ENCODE peak calls at places on chromosomes 4 and X, in four cellular contexts. Z is fibroblast of villous mesenchyme; G is PC-9; W is CD8-positive, alpha-beta memory T cell. F is an unnamed sample.
A peak's percentile ranks its signal among the peaks of the same experiment; 100 is the strongest.

GRCh38 chr4:139655116-139655515 is 10.5 kb upstream of the MGST2 start:
- DNase-seq in Z (peak; percentile 42), G (peak; percentile 70), W (no peak), F (no peak)

GRCh38 chrX:111039606-111040005 is 56.4 kb upstream of the PAK3 start:
- DNase-seq in W (no peak), Z (no peak), G (no peak), F (no peak)

GRCh38 chr4:101643201-101643600 is 147.3 kb upstream of the BANK1 start:
- DNase-seq in W (no peak), G (peak; percentile 77), Z (no peak), F (no peak)

GRCh38 chr4:8238061-8238511 is 31.5 kb upstream of the HTRA3 start:
- DNase-seq in G (no peak), Z (no peak), W (no peak), F (no peak)

GRCh38 chr4:168815373-168816345 is 194.4 kb downstream of the CBR4 start:
- DNase-seq in W (no peak), G (no peak), Z (peak; percentile 82), F (no peak)

GRCh38 chr4:89109841-89110540 is 1.3 kb upstream of the TIGD2 start:
- DNase-seq in W (no peak), G (no peak), Z (no peak), F (no peak)

GRCh38 chrX:34147345-34147744 is 15.2 kb upstream of the FAM47A start:
- DNase-seq in W (no peak), G (no peak), Z (no peak), F (no peak)

GRCh38 chr4:183987529-183987946 is 82.4 kb downstream of the STOX2 start:
- DNase-seq in W (no peak), G (peak; percentile 75), Z (peak; percentile 76), F (no peak)

GRCh38 chrX:103686199-103687072 is at the start of gene MORF4L2:
- DNase-seq in Z (peak; percentile 99), W (peak; percentile 81), G (peak; percentile 99), F (peak; percentile 78)

GRCh38 chr4:99413160-99413559 is 22.0 kb downstream of the ADH7 start:
- DNase-seq in G (no peak), W (no peak), Z (no peak), F (no peak)

GRCh38 chrX:45295587-45295986 is 94.9 kb upstream of the DIPK2B start:
- DNase-seq in Z (peak; percentile 83), W (no peak), G (peak; percentile 39), F (no peak)

GRCh38 chr4:68272860-68273259 is 27.4 kb upstream of the TMPRSS11B start:
- DNase-seq in Z (no peak), G (no peak), W (no peak), F (no peak)

GRCh38 chrX:9562851-9563250 is 98.0 kb downstream of the TBL1X start:
- DNase-seq in G (no peak), W (no peak), Z (peak; percentile 79), F (no peak)

GRCh38 chr4:11549525-11549924 is 120.8 kb upstream of the HS3ST1 start:
- DNase-seq in Z (no peak), G (no peak), W (no peak), F (no peak)

GRCh38 chrX:3320471-3321046 is 25.9 kb downstream of the MXRA5 start:
- DNase-seq in W (no peak), G (no peak), Z (peak; percentile 42), F (no peak)

GRCh38 chrX:18424482-18425198 is 768 bp upstream of the CDKL5 start:
- DNase-seq in W (peak; percentile 1), Z (peak; percentile 13), G (no peak), F (peak; percentile 72)
- H3K4me3 ChIP-seq in W (peak overlapping the region; percentile 61), Z (peak overlapping the region; percentile 65), G (peak overlapping the region; percentile 66), F (peak overlapping the region; percentile 74)

DNA sequence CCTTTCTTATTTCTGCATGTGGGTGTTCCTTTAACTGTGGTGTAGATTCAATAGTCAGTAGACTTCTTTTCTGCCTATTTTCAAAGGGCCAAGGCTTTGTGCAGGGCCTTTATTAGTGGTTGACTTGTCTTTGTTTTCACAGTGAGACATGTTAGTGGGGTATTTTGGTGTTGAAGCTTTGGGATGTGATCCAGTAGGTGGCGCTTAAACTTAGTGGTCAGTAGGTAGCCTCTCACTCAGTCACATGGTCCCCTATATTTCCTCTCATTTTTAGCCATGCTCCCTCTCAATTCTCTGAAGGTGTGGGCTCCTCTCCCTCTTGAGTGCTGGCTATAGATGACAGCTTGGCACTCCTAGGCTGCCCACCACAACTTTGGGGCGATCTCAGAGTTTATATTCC is 23.4 kb upstream of the SLC10A7 start:
- DNase-seq in Z (peak; percentile 30), G (no peak), W (no peak), F (no peak)
- H3K4me3 ChIP-seq in Z (no peak overlapping the region), G (no peak overlapping the region), W (no peak overlapping the region), F (no peak overlapping the region)

GRCh38 chr4:54231419-54232150 is 2.5 kb downstream of the PDGFRA start:
- DNase-seq in G (no peak), W (no peak), Z (peak; percentile 76), F (peak; percentile 22)

GRCh38 chr4:54234497-54235205 is 5.6 kb downstream of the PDGFRA start:
- DNase-seq in Z (peak; percentile 70), G (no peak), W (no peak), F (no peak)

GRCh38 chr4:54233697-54234496 is 4.8 kb downstream of the PDGFRA start:
- DNase-seq in W (peak; percentile 51), Z (peak; percentile 87), G (no peak), F (peak; percentile 45)

GRCh38 chr4:54232151-54232688 is 3.1 kb downstream of the PDGFRA start:
- DNase-seq in G (no peak), W (no peak), Z (no peak), F (no peak)

DNA sequence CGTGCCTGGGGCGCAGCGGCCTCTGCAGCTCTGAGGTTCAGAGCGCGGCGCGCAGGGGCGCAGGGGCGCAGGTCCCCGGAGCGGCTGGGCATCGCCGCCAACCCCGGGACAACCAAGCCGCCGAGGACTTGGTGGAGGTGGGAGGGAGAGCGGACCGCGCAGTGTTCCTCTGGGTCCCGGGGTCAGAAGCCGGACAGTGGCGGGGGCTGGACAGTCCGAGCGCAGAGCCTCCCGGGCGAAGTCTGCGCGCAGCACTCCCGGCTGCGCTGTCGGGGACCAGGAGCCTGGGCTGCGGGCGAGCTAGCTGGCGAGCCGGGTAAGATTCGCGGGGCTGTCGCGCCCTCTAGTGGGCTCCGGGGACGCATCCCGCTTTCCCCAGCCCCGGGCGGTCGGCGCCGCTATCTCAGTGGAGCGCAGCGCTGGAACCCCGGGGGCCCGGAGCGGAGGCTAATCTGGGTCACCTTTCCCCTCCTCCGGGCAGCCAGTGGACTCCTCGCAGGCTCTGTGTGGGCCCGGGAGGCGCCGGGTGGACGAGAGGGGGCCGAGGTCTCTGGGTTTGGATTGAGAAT is 4.1 kb downstream of the PDGFRA start:
- DNase-seq in W (peak; percentile 51), G (no peak), Z (peak; percentile 83), F (peak; percentile 84)
- H3K4me3 ChIP-seq in W (peak overlapping the region; percentile 64), G (no peak overlapping the region), Z (peak overlapping the region; percentile 79), F (peak overlapping the region; percentile 55)

DNA sequence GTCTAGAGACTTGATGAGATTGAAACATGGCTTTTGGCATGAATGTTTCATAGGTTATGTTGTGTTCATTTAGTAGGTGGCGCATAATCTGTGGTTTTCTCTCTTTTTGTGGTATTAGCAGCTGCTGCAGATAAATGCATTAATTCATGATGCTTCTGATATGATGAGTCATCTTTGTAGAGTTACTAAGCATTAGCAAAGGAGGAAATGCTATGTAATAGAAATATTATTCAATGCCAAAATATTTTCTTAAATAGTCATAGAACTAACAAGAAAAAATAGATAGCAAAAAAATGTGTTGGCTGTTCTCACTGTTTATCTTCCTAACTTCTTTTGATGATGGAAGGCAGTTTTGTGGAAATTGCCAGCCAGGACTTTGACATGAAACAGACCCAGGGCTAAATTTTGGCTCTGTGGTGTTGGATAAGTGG is 3.6 kb downstream of the ZXDB start:
- DNase-seq in G (peak; percentile 84), W (no peak), Z (peak; percentile 76), F (no peak)
- H3K4me3 ChIP-seq in G (peak overlapping the region; percentile 20), W (no peak overlapping the region), Z (peak overlapping the region; percentile 37), F (no peak overlapping the region)

GRCh38 chr4:152556814-152557213 is 20.9 kb upstream of the FBXW7 start:
- DNase-seq in Z (no peak), G (no peak), W (no peak), F (no peak)

GRCh38 chr4:152559641-152560040 is 23.7 kb upstream of the FBXW7 start:
- DNase-seq in W (no peak), Z (no peak), G (no peak), F (no peak)

GRCh38 chr4:152554742-152555141 is 18.9 kb upstream of the FBXW7 start:
- DNase-seq in W (no peak), G (no peak), Z (no peak), F (no peak)

GRCh38 chr4:152556283-152556682 is 20.4 kb upstream of the FBXW7 start:
- DNase-seq in W (no peak), G (no peak), Z (peak; percentile 26), F (no peak)
- H3K4me3 ChIP-seq in W (no peak overlapping the region), G (peak overlapping the region; percentile 39), Z (peak overlapping the region; percentile 2), F (peak overlapping the region; percentile 32)